ENCODE peak calls at places on chromosomes 3 and 15, in six cellular contexts. V is T-helper 9 cell; I is stimulated activated CD4-positive, alpha-beta T cell treated with anti-CD3 and anti-CD28 coated beads, Interleukin-1b, Interleukin-23, amount 100 ng/mL, for 4 hours; A is NCI-H345; R is stimulated activated naive CD8-positive, alpha-beta T cell treated with anti-CD3 and anti-CD28 coated beads, Interleukin-15, amount 100 ng/mL, for 72 hours; F is posterior vena cava. U is an unnamed sample.

GRCh38 chr3:144229237-144229830 is 257.7 kb downstream of the DIPK2A start:
- DNase-seq in V (no peak), I (no peak), A (no peak), R (no peak), F (no peak), U (no peak)

GRCh38 chr3:13016726-13017255 is 56.4 kb downstream of the IQSEC1 start:
- DNase-seq in V (no peak), I (no peak), A (no peak), R (no peak), F (no peak), U (no peak)

GRCh38 chr3:67383379-67383778 is 271.0 kb downstream of the SUCLG2 start:
- DNase-seq in V (no peak), I (no peak), A (no peak), R (no peak), F (no peak), U (no peak)

GRCh38 chr3:50359760-50360110 is 414 bp upstream of the TMEM115 start:
- DNase-seq in V (no peak), I (no peak), A (no peak), R (no peak), F (no peak), U (no peak)

GRCh38 chr3:177468816-177469590 is 271.7 kb upstream of the TBL1XR1 start:
- DNase-seq in V (no peak), I (no peak), A (no peak), R (no peak), F (no peak), U (no peak)

GRCh38 chr3:9769426-9770275 is at the start of gene CAMK1:
- DNase-seq in V (peak; percentile 42), I (peak; percentile 59), A (peak; percentile 2), R (peak; percentile 63), F (peak; percentile 94), U (peak; percentile 73)

GRCh38 chr3:101673953-101674352 is 3.0 kb downstream of the ZBTB11 start:
- DNase-seq in V (no peak), I (no peak), A (no peak), R (no peak), F (no peak), U (no peak)

GRCh38 chr3:15055019-15055557 is 10.0 kb downstream of the MRPS25 start:
- DNase-seq in V (peak; percentile 22), I (peak; percentile 25), A (no peak), R (peak; percentile 67), F (no peak), U (peak; percentile 58)

GRCh38 chr3:34808287-34808686 is 831.0 kb upstream of the ARPP21 start:
- DNase-seq in V (no peak), I (no peak), A (no peak), R (no peak), F (no peak), U (no peak)

GRCh38 chr15:43134157-43134637 is 811 bp downstream of the TMEM62 start:
- DNase-seq in V (no peak), I (no peak), A (no peak), R (no peak), F (no peak), U (no peak)

U was measured in activated naive CD4-positive, alpha-beta T cell treated with anti-CD3 and anti-CD28 coated beads, Interleukin-2, amount 50 U/mL, for 72 hours.